ENCODE peak calls at places on chromosomes 5 and 9, in seven cellular contexts. H is effector memory CD4-positive, alpha-beta T cell; X is A549; C is trophoblast cell; Y is iPS DF 6.9; Z is IMR-90; M is stomach. J is an unnamed sample. For H3K4me1, the result is how much of the 10 kb centered on the place peaks cover.

GRCh38 chr9:108185613-108186012 is 670.2 kb downstream of the ACTL7B start:
- DNase-seq in H (no peak), Z (no peak), M (no peak), Y (no peak), X (no peak), C (peak), J (no peak)

GRCh38 chr9:37324691-37325490 is 97.6 kb upstream of the GRHPR start:
- DNase-seq in M (no peak), C (no peak), X (no peak), Z (no peak), H (no peak), Y (no peak), J (no peak)

GRCh38 chr9:19925674-19926503 is 137.1 kb upstream of the SLC24A2 start:
- DNase-seq in C (peak), M (peak), X (peak), H (peak), Y (peak), Z (peak), J (peak)

GRCh38 chr9:90547896-90548295 is 94.7 kb downstream of the DIRAS2 start:
- DNase-seq in M (no peak), C (peak), H (no peak), Y (no peak), Z (no peak), X (no peak), J (no peak)

GRCh38 chr9:137650259-137650658 is 31.5 kb downstream of the EHMT1 start:
- DNase-seq in H (no peak), C (no peak), Z (no peak), M (no peak), Y (no peak), X (no peak), J (no peak)

GRCh38 chr5:141094481-141095262 is at the start of gene PCDHB2:
- DNase-seq in C (no peak), Z (peak), M (no peak), H (no peak), Y (peak), X (peak), J (peak)

GRCh38 chr5:21424907-21425306 is 1428.2 kb downstream of the CDH12 start:
- DNase-seq in Y (no peak), H (no peak), C (no peak), M (no peak), X (no peak), Z (no peak), J (no peak)

GRCh38 chr5:90792725-90793124 is 234.1 kb downstream of the ADGRV1 start:
- DNase-seq in M (no peak), H (no peak), Y (no peak), Z (no peak), C (no peak), X (no peak), J (no peak)

GRCh38 chr5:129591508-129592160 is 131.5 kb downstream of the ADAMTS19 start:
- DNase-seq in H (no peak), C (peak), M (no peak), Y (no peak), Z (no peak), X (no peak), J (no peak)

GRCh38 chr5:54404568-54404967 is 50.9 kb upstream of the HSPB3 start:
- DNase-seq in H (no peak), Z (peak), M (no peak), X (no peak), Y (no peak), C (no peak), J (no peak)

GRCh38 chr9:127572961-127573727 is 38.9 kb upstream of the STXBP1 start:
- DNase-seq in X (peak), Y (no peak), M (no peak), H (no peak), Z (peak), C (peak), J (no peak)

GRCh38 chr5:138000102-138000723 is 32.7 kb downstream of the FAM13B start:
- DNase-seq in M (no peak), C (no peak), X (peak), Y (no peak), H (no peak), Z (peak), J (no peak)

GRCh38 chr9:134282138-134282650 is 44.1 kb upstream of the RXRA start:
- DNase-seq in X (no peak), H (no peak), Z (no peak), Y (no peak), C (peak), M (no peak), J (no peak)

GRCh38 chr5:8981496-8981895 is 564.4 kb downstream of the SEMA5A start:
- DNase-seq in H (no peak), Y (no peak), Z (peak), X (no peak), M (no peak), C (peak), J (no peak)

GRCh38 chr5:73591102-73591695 is 25.7 kb downstream of the UTP15 start:
- DNase-seq in Z (peak), X (peak), M (no peak), C (peak), H (no peak), Y (peak), J (peak)

GRCh38 chr5:107954254-107954653 is 283.5 kb upstream of the EFNA5 start:
- DNase-seq in Z (no peak), Y (no peak), C (no peak), M (no peak), X (no peak), H (no peak), J (no peak)

GRCh38 chr9:115204827-115205506 is 87.0 kb upstream of the TNC start:
- DNase-seq in C (peak), H (no peak), X (peak), Z (peak), M (no peak), Y (no peak), J (no peak)

GRCh38 chr5:1536298-1537165 is 12.8 kb upstream of the LPCAT1 start:
- DNase-seq in Y (no peak), M (peak), Z (peak), H (peak), C (peak), X (no peak), J (no peak)

GRCh38 chr5:152532714-152533113 is 127.6 kb upstream of the NMUR2 start:
- DNase-seq in X (peak), Z (peak), C (peak), Y (peak), H (no peak), M (no peak), J (peak)

GRCh38 chr5:71456362-71456743 is 902 bp downstream of the BDP1 start:
- DNase-seq in X (no peak), M (no peak), Z (no peak), H (no peak), Y (no peak), C (no peak), J (no peak)

GRCh38 chr5:65209341-65209740 is 272.4 kb downstream of the ADAMTS6 start:
- DNase-seq in Z (peak), X (peak), H (no peak), Y (no peak), C (no peak), M (no peak), J (no peak)

GRCh38 chr5:140145818-140146522 is 20.2 kb downstream of the IGIP start:
- DNase-seq in Z (peak), H (peak), X (peak), Y (no peak), C (peak), M (peak), J (peak)

GRCh38 chr5:5474961-5475360 is 52.5 kb downstream of the ICE1 start:
- DNase-seq in Z (no peak), H (no peak), C (no peak), M (no peak), X (no peak), Y (no peak), J (no peak)

GRCh38 chr9:121187681-121188305 is 13.9 kb downstream of the RAB14 start:
- DNase-seq in X (no peak), Y (no peak), C (no peak), M (no peak), H (no peak), Z (peak), J (no peak)

GRCh38 chr5:27594141-27594540 is 555.8 kb upstream of the CDH9 start:
- DNase-seq in X (no peak), Z (no peak), M (no peak), C (no peak), Y (no peak), H (no peak), J (no peak)

GRCh38 chr9:131603199-131603598 is 57.9 kb downstream of the PRRT1B start:
- DNase-seq in Z (no peak), M (no peak), Y (no peak), C (no peak), X (no peak), H (no peak), J (no peak)

GRCh38 chr5:114447084-114447773 is 85.4 kb downstream of the KCNN2 start:
- DNase-seq in H (no peak), C (peak), M (no peak), Y (no peak), Z (peak), X (peak), J (no peak)

GRCh38 chr9:18477719-18478118 is 3.8 kb downstream of the ADAMTSL1 start:
- DNase-seq in M (no peak), X (no peak), Y (no peak), C (no peak), Z (no peak), H (no peak), J (no peak)

GRCh38 chr5:170284231-170284630 is 13.3 kb downstream of the LCP2 start:
- DNase-seq in X (no peak), Y (no peak), H (no peak), Z (no peak), C (no peak), M (no peak), J (no peak)

GRCh38 chr9:106051573-106051972 is 357.2 kb downstream of the TMEM38B start:
- DNase-seq in C (no peak), Y (no peak), H (no peak), M (no peak), X (no peak), Z (no peak), J (no peak)

GRCh38 chr9:35903049-35903448 is 3.0 kb upstream of the HRCT1 start:
- DNase-seq in M (no peak), Y (no peak), C (peak), H (no peak), Z (peak), X (peak), J (peak)

GRCh38 chr9:27150758-27151431 is 41.9 kb downstream of the TEK start:
- DNase-seq in Z (peak), Y (no peak), X (no peak), H (no peak), C (peak), M (no peak), J (no peak)

GRCh38 chr9:82332018-82332773 is 343.6 kb downstream of the SPATA31D1 start:
- DNase-seq in Z (peak), C (peak), Y (no peak), M (no peak), X (peak), H (no peak), J (no peak)

GRCh38 chr5:118791986-118792734 is 196.2 kb downstream of the DTWD2 start:
- DNase-seq in Z (peak), X (peak), H (no peak), Y (peak), M (peak), C (peak), J (no peak)

GRCh38 chr5:108418172-108418571 is 36.3 kb upstream of the FBXL17 start:
- DNase-seq in H (no peak), Z (no peak), Y (no peak), C (no peak), M (no peak), X (no peak), J (peak)

GRCh38 chr5:35230043-35230611 is at the start of gene PRLR:
- DNase-seq in Z (peak), H (no peak), M (peak), Y (no peak), X (peak), C (peak), J (peak)

GRCh38 chr9:80070071-80070742 is 498.4 kb downstream of the TLE4 start:
- DNase-seq in Z (no peak), M (no peak), Y (no peak), C (peak), X (no peak), H (no peak), J (no peak)

GRCh38 chr5:145925353-145925752 is 11.0 kb upstream of the SH3RF2 start:
- DNase-seq in H (no peak), X (peak), Z (peak), Y (no peak), M (no peak), C (peak), J (no peak)

DNA sequence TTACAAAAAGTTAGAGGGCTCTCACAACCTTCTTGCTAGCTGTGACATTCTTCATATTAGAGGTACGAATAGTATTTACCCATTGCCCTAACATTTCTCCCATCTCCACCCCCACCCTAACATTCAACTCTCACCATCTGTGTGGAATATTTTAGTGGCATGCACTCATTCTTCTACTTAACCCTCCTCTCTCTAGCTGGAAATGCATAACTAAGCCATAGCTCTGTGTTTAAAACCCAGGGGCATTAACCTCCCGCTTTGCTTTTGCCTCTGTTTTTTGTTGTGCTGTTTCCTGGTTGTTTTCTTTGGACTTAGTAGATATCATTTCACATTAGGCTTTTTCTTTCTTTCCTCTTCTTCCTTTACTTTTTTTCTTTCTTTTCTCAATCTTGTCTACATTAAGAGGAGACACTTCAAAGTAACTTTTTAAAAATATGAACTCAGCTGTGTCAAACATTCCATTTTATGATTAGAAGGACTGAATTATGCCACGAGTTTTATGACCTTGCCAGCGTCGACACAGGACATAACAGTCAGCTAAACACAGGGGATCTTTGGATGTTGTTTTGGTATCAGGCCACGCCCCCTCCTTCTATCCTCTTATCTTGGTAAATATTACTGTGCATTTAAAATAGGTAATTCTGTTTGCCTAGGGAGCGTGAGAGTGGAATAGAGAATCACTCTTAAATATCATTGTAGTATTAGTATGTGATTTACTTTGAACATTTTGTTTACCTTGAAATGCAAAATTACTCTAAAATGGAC is 236.0 kb downstream of the CD180 start:
- DNase-seq in H (no peak), C (no peak), X (peak), M (peak), Z (peak), Y (no peak), J (no peak)
- H3K4me3 ChIP-seq in H (no peak), C (no peak), X (peak), M (no peak), Z (peak), Y (no peak), J (no peak)

GRCh38 chr9:126507318-126508109 is 106.2 kb upstream of the LMX1B start:
- DNase-seq in Z (no peak), C (peak), H (no peak), Y (no peak), M (no peak), X (no peak), J (no peak)
- H3K4me1 ChIP-seq in Z (under half), C (under half), H (under half), Y (under half), M (under half), X (under half), J (under half)

GRCh38 chr5:135304352-135305221 is 94.4 kb downstream of the MACROH2A1 start:
- DNase-seq in M (no peak), Z (peak), H (no peak), C (no peak), X (no peak), Y (no peak), J (no peak)

GRCh38 chr5:135308245-135308644 is 90.8 kb downstream of the MACROH2A1 start:
- DNase-seq in M (no peak), Z (peak), X (no peak), Y (no peak), H (no peak), C (no peak), J (no peak)

GRCh38 chr5:135306557-135306956 is 92.5 kb downstream of the MACROH2A1 start:
- DNase-seq in M (no peak), Y (no peak), C (no peak), X (no peak), Z (no peak), H (no peak), J (no peak)

GRCh38 chr5:135307143-135307903 is 91.7 kb downstream of the MACROH2A1 start:
- DNase-seq in M (no peak), Z (no peak), X (no peak), H (no peak), C (no peak), Y (no peak), J (no peak)

GRCh38 chr5:135303582-135304173 is 95.4 kb downstream of the MACROH2A1 start:
- DNase-seq in X (no peak), Z (no peak), M (no peak), C (no peak), H (no peak), Y (no peak), J (no peak)
- H3K27ac ChIP-seq in X (no peak), Z (no peak), M (no peak), C (no peak), H (no peak), Y (no peak), J (no peak)

GRCh38 chr5:17222679-17223078 is 5.2 kb downstream of the BASP1 start:
- DNase-seq in M (no peak), Y (no peak), H (no peak), X (no peak), C (peak), Z (no peak), J (no peak)

GRCh38 chr5:17224858-17225436 is 7.5 kb downstream of the BASP1 start:
- DNase-seq in C (peak), Z (peak), X (no peak), M (no peak), H (no peak), Y (no peak), J (no peak)

GRCh38 chr5:17223375-17224185 is 6.1 kb downstream of the BASP1 start:
- DNase-seq in H (no peak), Y (no peak), C (peak), Z (no peak), M (no peak), X (no peak), J (no peak)

GRCh38 chr5:17227868-17228267 is 10.4 kb downstream of the BASP1 start:
- DNase-seq in Z (no peak), C (no peak), Y (no peak), X (no peak), H (no peak), M (no peak), J (no peak)

DNA sequence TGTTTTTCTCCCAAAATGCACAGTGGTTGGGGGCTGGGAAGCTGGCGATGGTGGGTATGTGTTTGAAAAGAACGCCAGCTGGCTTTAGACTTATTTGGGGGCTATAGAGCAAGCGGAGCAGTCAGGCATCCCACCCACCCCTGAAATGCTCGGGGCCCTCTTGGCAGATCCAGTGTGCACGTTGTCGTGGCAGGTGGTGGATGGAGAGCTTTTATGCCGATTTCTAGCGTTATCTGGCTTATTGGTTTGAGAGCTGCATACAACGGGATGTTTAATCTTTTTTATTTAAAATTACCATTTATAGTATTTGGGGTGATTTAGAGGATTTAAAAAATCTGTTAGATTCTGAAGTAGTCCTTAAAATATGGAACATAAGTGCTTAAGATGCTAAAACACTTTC is 8.1 kb downstream of the BASP1 start:
- DNase-seq in H (no peak), C (no peak), Z (no peak), M (no peak), Y (no peak), X (no peak), J (no peak)
- H3K4me3 ChIP-seq in H (no peak), C (no peak), Z (no peak), M (no peak), Y (no peak), X (no peak), J (no peak)

DNA sequence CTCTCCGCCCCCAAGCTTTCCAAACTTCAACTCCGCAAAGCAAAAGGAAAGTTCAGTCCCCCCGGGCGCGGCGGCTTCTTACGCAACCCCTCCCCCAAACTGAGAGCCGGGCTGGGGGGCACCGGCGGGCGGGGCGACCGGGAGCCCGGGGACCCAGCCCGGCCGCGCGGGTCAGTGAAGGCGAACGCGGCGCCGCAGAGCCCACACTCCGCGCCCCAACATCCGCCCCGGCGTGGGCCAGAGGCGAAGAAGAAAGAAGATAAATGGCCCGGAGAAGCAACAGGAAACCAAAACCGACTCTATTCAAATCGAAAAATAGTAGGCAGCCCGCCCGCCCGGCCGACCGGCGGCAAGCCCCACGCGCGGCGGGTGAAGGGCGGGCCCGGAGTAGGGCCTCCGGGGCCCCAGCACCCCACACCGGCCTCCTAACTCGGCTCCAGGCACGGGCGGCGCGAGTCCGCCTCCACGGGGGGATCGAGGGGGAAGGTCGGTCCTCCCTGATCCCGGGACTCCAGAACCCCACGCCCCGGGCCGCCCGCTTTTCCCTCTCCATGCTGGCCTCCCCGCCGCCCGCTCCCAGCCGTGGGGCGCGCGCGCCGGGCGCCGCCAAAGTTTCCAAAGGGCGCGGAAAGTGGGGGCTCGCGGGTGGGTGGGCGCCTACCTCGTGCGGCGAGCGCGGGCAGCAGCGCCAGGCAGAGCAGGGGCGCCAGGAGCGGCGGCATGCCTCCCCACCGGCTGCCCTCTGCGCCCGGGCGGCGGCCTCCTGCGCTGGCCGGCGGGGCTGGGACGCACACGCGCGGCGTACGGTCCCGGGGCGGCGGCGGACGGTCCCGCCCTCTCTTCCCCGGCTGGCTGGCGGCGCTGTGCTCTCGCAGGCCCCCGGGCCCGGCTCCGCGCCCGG is 533 bp downstream of the NOTCH1 start:
- DNase-seq in X (no peak), Z (no peak), C (no peak), Y (no peak), M (no peak), H (peak), J (no peak)
- H3K4me1 ChIP-seq in X (under half), Z (under half), C (under half), Y (under half), M (half or more), H (under half), J (half or more)